ENCODE peak calls at places on chromosomes 7 and 10, in six cellular contexts. R is effector memory CD4-positive, alpha-beta T cell; A is right atrium auricular region; L is Peyer's patch; G is ascending aorta; V is colonic mucosa. Y is an unnamed sample. For H3K4me1 and H3K36me3, the result is how much of the 10 kb centered on the place peaks cover.

GRCh38 chr7:52100-52499 is 140.3 kb upstream of the FAM20C start:
- DNase-seq in L (no peak), G (no peak), V (no peak), A (no peak), R (no peak), Y (no peak)

GRCh38 chr10:119024882-119025281 is 4.6 kb upstream of the NANOS1 start:
- DNase-seq in V (no peak), R (no peak), L (no peak), G (no peak), A (no peak), Y (no peak)

GRCh38 chr7:13055732-13056369 is 368.4 kb downstream of the ARL4A start:
- DNase-seq in R (no peak), L (no peak), A (no peak), V (no peak), G (no peak), Y (no peak)

GRCh38 chr10:89029201-89029600 is 38.6 kb downstream of the FAS start:
- DNase-seq in G (no peak), A (no peak), L (no peak), R (no peak), V (no peak), Y (no peak)

GRCh38 chr10:103442031-103442461 is 10.1 kb downstream of the CALHM2 start:
- DNase-seq in R (no peak), A (peak), L (no peak), V (no peak), G (no peak), Y (no peak)

GRCh38 chr7:117715784-117716445 is 157.3 kb downstream of the CTTNBP2 start:
- DNase-seq in L (no peak), A (no peak), G (no peak), V (peak), R (no peak), Y (no peak)

GRCh38 chr10:29105516-29106215 is 183.2 kb upstream of the LYZL1 start:
- DNase-seq in A (no peak), G (no peak), L (no peak), R (no peak), V (no peak), Y (no peak)

GRCh38 chr10:47260505-47261111 is 39.4 kb upstream of the GDF10 start:
- DNase-seq in V (no peak), A (peak), G (no peak), L (no peak), R (no peak), Y (no peak)

GRCh38 chr10:101050206-101051069 is 11.4 kb upstream of the KAZALD1 start:
- DNase-seq in A (peak), R (peak), V (peak), G (no peak), L (peak), Y (no peak)

GRCh38 chr10:27319752-27320561 is 79.4 kb upstream of the ACBD5 start:
- DNase-seq in R (no peak), A (peak), V (peak), G (peak), L (peak), Y (peak)

GRCh38 chr10:127612-128432 is 7.4 kb upstream of the ZMYND11 start:
- DNase-seq in L (no peak), R (no peak), A (no peak), V (no peak), G (no peak), Y (no peak)

GRCh38 chr7:55438765-55439525 is 73.8 kb downstream of the LANCL2 start:
- DNase-seq in L (no peak), A (no peak), G (no peak), V (peak), R (no peak), Y (no peak)

GRCh38 chr7:18049262-18049661 is 21.6 kb upstream of the PRPS1L1 start:
- DNase-seq in L (no peak), G (no peak), V (no peak), A (no peak), R (no peak), Y (no peak)

GRCh38 chr10:42149027-42149700 is 489.2 kb downstream of the ZNF33B start:
- DNase-seq in L (peak), G (no peak), A (no peak), R (peak), V (no peak), Y (no peak)

GRCh38 chr7:117656806-117657205 is 177.0 kb downstream of the CFTR start:
- DNase-seq in V (no peak), L (no peak), A (no peak), G (no peak), R (no peak), Y (no peak)

GRCh38 chr7:55244346-55244745 is 120.8 kb upstream of the LANCL2 start:
- DNase-seq in R (no peak), V (peak), L (no peak), G (no peak), A (peak), Y (no peak)

GRCh38 chr7:44058759-44059218 is 6.6 kb downstream of the PGAM2 start:
- DNase-seq in L (no peak), G (no peak), A (no peak), V (no peak), R (no peak), Y (no peak)

GRCh38 chr7:158911145-158911544 is 54.8 kb downstream of the DYNC2I1 start:
- DNase-seq in A (no peak), R (no peak), V (no peak), G (no peak), L (no peak), Y (no peak)

GRCh38 chr10:114374141-114374791 is 30.0 kb downstream of the AFAP1L2 start:
- DNase-seq in R (no peak), A (no peak), V (peak), L (no peak), G (no peak), Y (peak)

GRCh38 chr7:108358553-108358952 is 97.7 kb downstream of the NRCAM start:
- DNase-seq in L (no peak), V (no peak), R (no peak), A (no peak), G (no peak), Y (no peak)

GRCh38 chr7:157543276-157543675 is 206.5 kb downstream of the DNAJB6 start:
- DNase-seq in V (no peak), G (no peak), R (no peak), L (peak), A (no peak), Y (no peak)

GRCh38 chr7:1211611-1212010 is 21.1 kb upstream of the UNCX start:
- DNase-seq in L (no peak), R (no peak), V (no peak), G (no peak), A (no peak), Y (no peak)

GRCh38 chr10:3525832-3526449 is 259.1 kb downstream of the KLF6 start:
- DNase-seq in G (peak), A (no peak), L (no peak), V (peak), R (no peak), Y (peak)

GRCh38 chr7:134767567-134768168 is 11.8 kb upstream of the CALD1 start:
- DNase-seq in G (no peak), A (no peak), R (no peak), V (no peak), L (no peak), Y (no peak)

GRCh38 chr7:47338031-47338430 is 243.9 kb downstream of the TNS3 start:
- DNase-seq in G (no peak), A (no peak), V (no peak), L (no peak), R (no peak), Y (no peak)

GRCh38 chr10:119595134-119595714 is 1.5 kb downstream of the TIAL1 start:
- DNase-seq in L (no peak), G (no peak), V (peak), A (no peak), R (no peak), Y (no peak)

GRCh38 chr10:131926743-131927595 is 26.2 kb downstream of the PPP2R2D start:
- DNase-seq in R (no peak), G (no peak), L (no peak), A (no peak), V (no peak), Y (no peak)

GRCh38 chr7:8433477-8434289 is at the start of gene NXPH1:
- DNase-seq in A (no peak), L (no peak), G (no peak), V (no peak), R (no peak), Y (no peak)

GRCh38 chr10:113058175-113058961 is 108.3 kb downstream of the TCF7L2 start:
- DNase-seq in R (no peak), A (no peak), G (no peak), L (no peak), V (peak), Y (no peak)

GRCh38 chr7:130918129-130919052 is 184.4 kb upstream of the KLF14 start:
- DNase-seq in L (no peak), V (no peak), R (no peak), G (no peak), A (no peak), Y (no peak)

GRCh38 chr10:94991243-94991888 is 52.9 kb downstream of the CYP2C9 start:
- DNase-seq in R (no peak), A (no peak), V (no peak), L (no peak), G (no peak), Y (no peak)

DNA sequence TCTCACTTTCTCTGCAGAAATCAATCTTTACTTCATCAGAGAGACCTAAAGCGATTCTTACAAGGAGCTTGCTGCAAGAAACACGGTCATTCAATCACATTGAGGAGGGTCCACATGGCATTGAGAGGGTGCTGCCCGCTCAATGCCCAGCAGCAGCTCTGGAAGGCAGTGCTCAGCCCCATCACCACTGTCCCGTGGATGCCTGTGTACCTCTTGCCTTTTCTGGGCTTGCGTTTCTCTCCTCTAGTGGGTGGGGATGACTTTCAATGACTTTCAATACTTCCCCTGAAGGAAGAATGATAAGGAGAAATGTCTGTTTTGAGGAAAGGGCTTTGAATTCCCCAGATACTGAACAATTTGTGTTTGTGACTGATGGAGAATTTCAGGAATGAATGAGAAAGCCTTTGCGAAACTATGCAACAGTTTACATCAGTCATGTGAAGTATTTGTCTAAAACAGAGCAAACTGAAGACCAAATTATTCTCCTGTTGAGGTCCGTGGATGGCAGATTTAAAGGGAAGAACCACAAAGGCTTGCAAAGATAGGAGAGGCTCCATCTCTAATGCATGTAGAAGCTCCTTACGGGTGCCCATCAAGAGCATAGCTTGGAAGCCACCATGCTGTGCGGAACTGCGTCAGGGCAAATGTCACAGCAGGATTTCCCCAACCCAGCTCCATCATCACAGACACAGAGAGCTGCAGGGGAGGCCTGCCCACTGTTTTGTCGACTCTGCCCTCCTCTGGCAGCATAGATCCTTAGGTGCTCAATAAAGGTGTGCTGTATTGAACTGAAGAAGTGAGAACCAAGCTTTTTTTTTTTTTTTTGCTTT is 6.6 kb upstream of the ZNF22 start:
- DNase-seq in A (no peak), L (no peak), G (no peak), V (no peak), R (no peak), Y (peak)
- H3K27ac ChIP-seq in A (peak), L (peak), G (peak), V (no peak), R (no peak), Y (peak)

GRCh38 chr7:37216923-37217322 is 231.7 kb downstream of the ELMO1 start:
- DNase-seq in A (no peak), G (no peak), R (no peak), V (no peak), L (no peak), Y (no peak)

GRCh38 chr7:37218956-37219355 is 229.7 kb downstream of the ELMO1 start:
- DNase-seq in R (no peak), A (no peak), G (no peak), V (no peak), L (no peak), Y (peak)

GRCh38 chr7:37212526-37212925 is 236.1 kb downstream of the ELMO1 start:
- DNase-seq in V (no peak), R (no peak), L (no peak), G (no peak), A (no peak), Y (no peak)

GRCh38 chr7:37216156-37216839 is 232.4 kb downstream of the ELMO1 start:
- DNase-seq in V (no peak), G (no peak), A (no peak), R (no peak), L (no peak), Y (no peak)

DNA sequence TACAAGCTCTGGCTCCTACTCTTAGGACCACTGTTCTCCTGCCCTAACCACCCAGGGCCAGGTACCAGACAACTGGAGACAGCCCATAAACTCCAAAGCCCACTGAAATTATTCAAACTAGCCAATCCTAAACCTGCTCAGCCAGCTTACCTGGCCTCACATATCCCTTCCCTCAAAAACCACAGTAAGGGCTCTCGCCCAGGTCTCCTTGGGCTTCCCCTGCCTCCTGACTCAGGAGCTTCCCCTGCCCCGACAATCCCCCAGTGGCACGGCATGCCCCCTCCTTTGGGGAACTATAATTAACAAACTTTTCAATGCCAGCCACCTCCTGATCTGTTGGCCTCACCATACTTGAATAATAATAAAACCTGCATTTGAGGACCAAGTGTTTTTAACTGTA is 233.1 kb downstream of the ELMO1 start:
- DNase-seq in R (no peak), L (no peak), V (no peak), G (no peak), A (no peak), Y (no peak)
- H3K4me1 ChIP-seq in R (under half), L (under half), V (under half), G (under half), A (under half), Y (under half)

DNA sequence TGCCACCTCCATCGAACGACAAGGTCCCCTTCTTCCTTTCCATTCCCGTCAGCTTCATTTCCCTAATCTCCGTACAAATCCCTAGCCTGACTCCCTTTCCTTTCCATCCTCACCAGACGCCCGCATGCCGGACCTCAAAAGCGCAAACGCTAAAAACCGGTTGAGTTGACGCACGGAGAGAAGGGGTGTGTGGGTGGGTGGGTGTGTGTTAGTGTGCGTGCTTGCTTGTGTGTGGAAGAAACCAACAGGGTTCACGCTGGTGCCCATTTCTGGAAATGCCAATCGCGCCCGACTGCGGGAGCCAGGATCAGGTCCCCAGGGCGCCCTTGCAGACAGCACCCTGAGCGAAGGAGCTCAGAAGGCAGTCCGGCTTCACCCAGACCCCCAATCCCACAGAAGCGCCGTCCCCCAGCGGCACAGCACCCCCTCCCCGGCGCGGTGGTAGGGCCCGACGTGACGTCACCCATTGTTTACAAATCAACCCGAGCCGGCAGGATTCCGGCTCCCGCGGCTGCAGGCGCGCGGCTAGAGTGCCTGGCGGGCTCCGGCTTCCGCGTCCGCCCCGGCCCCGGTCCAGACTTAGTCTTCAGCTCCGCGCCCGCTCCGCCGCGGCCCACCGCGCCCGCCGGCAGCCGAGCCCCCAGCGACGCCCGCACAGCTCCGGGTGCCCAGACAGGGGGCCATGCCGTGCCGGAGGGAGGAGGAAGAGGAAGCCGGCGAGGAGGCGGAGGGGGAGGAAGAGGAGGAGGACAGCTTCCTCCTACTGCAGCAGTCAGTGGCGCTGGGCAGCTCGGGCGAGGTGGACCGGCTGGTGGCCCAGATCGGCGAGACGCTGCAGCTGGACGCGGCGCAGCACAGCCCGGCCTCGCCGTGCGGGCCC is at the start of gene FRAT1:
- DNase-seq in V (peak), A (peak), G (peak), L (peak), R (peak), Y (peak)
- H3K36me3 ChIP-seq in V (under half), A (under half), G (under half), L (under half), R (under half), Y (under half)

DNA sequence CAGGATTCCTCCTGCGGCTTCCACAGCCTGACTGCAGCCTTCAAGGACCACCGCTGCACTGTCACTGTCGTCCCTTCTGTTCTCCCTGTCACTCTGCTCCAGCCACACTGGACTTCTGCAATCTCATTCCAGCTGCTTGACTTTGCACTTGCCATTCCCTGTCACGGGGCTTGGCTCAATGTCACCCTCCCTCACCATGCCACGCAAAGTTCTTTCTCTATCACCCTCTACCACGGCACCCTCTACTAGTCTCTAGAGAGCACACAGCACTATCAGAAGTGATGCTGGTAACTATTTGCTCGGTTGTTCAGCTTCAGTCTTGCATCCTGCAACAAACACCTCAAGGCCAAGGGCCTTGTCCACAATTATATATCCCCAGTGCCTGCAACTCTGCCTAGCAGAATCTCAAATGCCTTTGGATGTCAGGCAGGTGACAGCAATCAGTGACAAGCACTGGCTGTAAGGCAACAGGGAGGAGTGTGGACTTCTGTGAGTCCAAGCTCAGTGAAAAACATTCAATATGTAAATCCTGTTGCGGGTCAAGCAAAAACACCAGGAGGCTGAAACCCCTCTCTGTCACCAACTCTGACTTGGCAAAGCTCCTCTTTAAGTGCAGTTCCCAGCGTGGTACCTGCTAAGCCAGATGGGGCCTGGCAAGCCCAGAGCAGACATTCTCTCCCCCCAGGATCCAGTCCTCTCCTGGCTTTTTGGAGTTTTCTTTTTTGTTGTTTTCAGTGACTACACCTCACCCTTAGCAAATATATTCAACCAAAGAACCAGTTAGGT is 259.8 kb downstream of the FGFR2 start:
- DNase-seq in R (no peak), G (no peak), V (no peak), A (no peak), L (no peak), Y (no peak)
- H3K27ac ChIP-seq in R (no peak), G (no peak), V (no peak), A (peak), L (no peak), Y (no peak)

GRCh38 chr7:80150621-80151273 is 16.1 kb downstream of the GNAI1 start:
- DNase-seq in V (no peak), L (no peak), G (no peak), A (no peak), R (no peak), Y (no peak)
- H3K4me1 ChIP-seq in V (under half), L (under half), G (under half), A (under half), R (under half), Y (under half)

DNA sequence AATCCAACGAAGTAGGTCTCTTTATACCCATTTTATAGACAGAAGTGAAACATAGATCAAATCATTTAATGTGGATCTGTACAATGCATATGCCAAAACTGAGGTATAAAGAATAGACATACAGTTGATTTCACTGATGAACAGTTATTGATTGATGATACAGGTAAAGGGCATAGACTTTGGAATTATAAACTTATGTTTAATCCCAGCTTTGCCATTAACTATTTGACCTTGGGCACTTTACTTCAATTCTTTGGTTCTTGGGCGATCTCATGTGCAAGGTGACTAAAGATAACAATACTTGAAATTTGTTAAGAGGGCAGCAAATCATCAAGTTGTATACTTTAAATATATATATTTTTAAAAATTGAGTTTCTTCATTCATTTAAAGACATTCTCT is 28.6 kb downstream of the FRA10AC1 start:
- DNase-seq in R (no peak), A (no peak), L (no peak), V (no peak), G (no peak), Y (no peak)
- H3K36me3 ChIP-seq in R (under half), A (half or more), L (under half), V (under half), G (half or more), Y (under half)

DNA sequence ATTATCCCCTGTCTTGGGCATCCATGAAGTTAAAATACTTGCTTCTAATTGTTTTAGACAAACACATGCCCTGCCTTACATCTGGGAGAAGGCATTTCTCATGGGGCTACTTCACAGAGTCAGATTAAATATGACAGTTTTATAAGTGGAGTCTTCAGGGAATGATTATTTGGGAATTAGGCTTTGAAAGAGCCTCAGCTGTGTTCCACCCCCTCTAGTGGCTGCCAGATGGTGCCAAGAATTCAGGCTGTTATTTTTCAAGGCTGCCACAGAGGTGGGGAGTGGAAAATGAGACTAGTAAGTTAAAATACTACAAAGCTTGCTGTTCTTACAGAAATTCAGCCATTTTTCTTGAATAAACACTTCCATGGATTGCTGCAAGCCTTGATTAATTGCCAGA is 45.8 kb upstream of the DNAH11 start:
- DNase-seq in L (no peak), R (no peak), A (no peak), G (no peak), V (no peak), Y (no peak)
- H3K27ac ChIP-seq in L (no peak), R (no peak), A (no peak), G (no peak), V (no peak), Y (no peak)

GRCh38 chr10:96641896-96642295 is 55.1 kb upstream of the TM9SF3 start:
- DNase-seq in A (no peak), L (no peak), R (no peak), G (no peak), V (no peak), Y (no peak)
- H3K4me1 ChIP-seq in A (under half), L (under half), R (under half), G (under half), V (under half), Y (under half)